ENCODE peak calls at places on chromosomes 2 and 18, in six cellular contexts. One of them, this sample, is unnamed.

GRCh38 chr2:2191110-2191707 is 139.9 kb downstream of the MYT1L start:
- DNase-seq in IMR-90: no peak
- DNase-seq in H9: no peak
- DNase-seq in neuronal stem cell: no peak
- DNase-seq in trophoblast cell: no peak
- DNase-seq in H1: no peak
- DNase-seq in this sample: no peak

GRCh38 chr2:215772634-215773563 is 240.5 kb downstream of the MREG start:
- DNase-seq in IMR-90: no peak
- DNase-seq in H9: no peak
- DNase-seq in neuronal stem cell: no peak
- DNase-seq in trophoblast cell: no peak
- DNase-seq in H1: no peak
- DNase-seq in this sample: no peak

GRCh38 chr2:204183608-204184007 is 247.0 kb downstream of the ICOS start:
- DNase-seq in IMR-90: no peak
- DNase-seq in H9: no peak
- DNase-seq in neuronal stem cell: no peak
- DNase-seq in trophoblast cell: peak; percentile 4
- DNase-seq in H1: no peak
- DNase-seq in this sample: no peak

GRCh38 chr2:181781082-181781786 is 100.9 kb upstream of the NEUROD1 start:
- DNase-seq in IMR-90: no peak
- DNase-seq in H9: peak; percentile 28
- DNase-seq in neuronal stem cell: no peak
- DNase-seq in trophoblast cell: no peak
- DNase-seq in H1: no peak
- DNase-seq in this sample: no peak

GRCh38 chr2:71379086-71379485 is 47.5 kb downstream of the ZNF638 start:
- DNase-seq in IMR-90: peak; percentile 81
- DNase-seq in H9: no peak
- DNase-seq in neuronal stem cell: no peak
- DNase-seq in trophoblast cell: peak; percentile 61
- DNase-seq in H1: no peak
- DNase-seq in this sample: peak; percentile 63

GRCh38 chr2:8455236-8456148 is 226.4 kb upstream of the ID2 start:
- DNase-seq in IMR-90: no peak
- DNase-seq in H9: no peak
- DNase-seq in neuronal stem cell: no peak
- DNase-seq in trophoblast cell: no peak
- DNase-seq in H1: no peak
- DNase-seq in this sample: no peak

GRCh38 chr2:214035091-214035852 is 375.6 kb upstream of the VWC2L start:
- DNase-seq in IMR-90: no peak
- DNase-seq in H9: no peak
- DNase-seq in neuronal stem cell: no peak
- DNase-seq in trophoblast cell: no peak
- DNase-seq in H1: no peak
- DNase-seq in this sample: no peak

GRCh38 chr2:46669996-46670793 is 190.8 kb downstream of the TMEM247 start:
- DNase-seq in IMR-90: peak; percentile 86
- DNase-seq in H9: no peak
- DNase-seq in neuronal stem cell: no peak
- DNase-seq in trophoblast cell: no peak
- DNase-seq in H1: no peak
- DNase-seq in this sample: peak; percentile 65

GRCh38 chr2:121764681-121765228 is 9.3 kb downstream of the TSN start:
- DNase-seq in IMR-90: no peak
- DNase-seq in H9: no peak
- DNase-seq in neuronal stem cell: no peak
- DNase-seq in trophoblast cell: no peak
- DNase-seq in H1: no peak
- DNase-seq in this sample: no peak

GRCh38 chr18:51568151-51568550 is 370.7 kb upstream of the MEX3C start:
- DNase-seq in IMR-90: no peak
- DNase-seq in H9: no peak
- DNase-seq in neuronal stem cell: no peak
- DNase-seq in trophoblast cell: no peak
- DNase-seq in H1: no peak
- DNase-seq in this sample: no peak

GRCh38 chr18:69647695-69648094 is 247.0 kb downstream of the DOK6 start:
- DNase-seq in IMR-90: no peak
- DNase-seq in H9: no peak
- DNase-seq in neuronal stem cell: no peak
- DNase-seq in trophoblast cell: no peak
- DNase-seq in H1: no peak
- DNase-seq in this sample: no peak

GRCh38 chr2:10079192-10079930 is 850 bp downstream of the CYS1 start:
- DNase-seq in IMR-90: peak; percentile 58
- DNase-seq in H9: peak; percentile 47
- DNase-seq in neuronal stem cell: peak; percentile 33
- DNase-seq in trophoblast cell: peak; percentile 93
- DNase-seq in H1: peak; percentile 74
- DNase-seq in this sample: peak; percentile 26

GRCh38 chr2:201969938-201970785 is 63.5 kb upstream of the FZD7 start:
- DNase-seq in IMR-90: peak; percentile 93
- DNase-seq in H9: no peak
- DNase-seq in neuronal stem cell: no peak
- DNase-seq in trophoblast cell: no peak
- DNase-seq in H1: no peak
- DNase-seq in this sample: peak; percentile 89

GRCh38 chr2:82803307-82803706 is 1655.8 kb downstream of the SUCLG1 start:
- DNase-seq in IMR-90: no peak
- DNase-seq in H9: peak; percentile 54
- DNase-seq in neuronal stem cell: no peak
- DNase-seq in trophoblast cell: no peak
- DNase-seq in H1: no peak
- DNase-seq in this sample: no peak

GRCh38 chr18:24917767-24918166 is 434.2 kb downstream of the ZNF521 start:
- DNase-seq in IMR-90: no peak
- DNase-seq in H9: no peak
- DNase-seq in neuronal stem cell: no peak
- DNase-seq in trophoblast cell: no peak
- DNase-seq in H1: no peak
- DNase-seq in this sample: no peak
- H3K14ac ChIP-seq in IMR-90: no peak overlapping the region
- H3K14ac ChIP-seq in H9: no peak overlapping the region
- H3K14ac ChIP-seq in neuronal stem cell: no peak overlapping the region
- H3K14ac ChIP-seq in trophoblast cell: no peak overlapping the region
- H3K14ac ChIP-seq in H1: no peak overlapping the region
- H3K14ac ChIP-seq in this sample: no peak overlapping the region

GRCh38 chr18:66682855-66683322 is 79.0 kb upstream of the CDH19 start:
- DNase-seq in IMR-90: no peak
- DNase-seq in H9: no peak
- DNase-seq in neuronal stem cell: peak; percentile 27
- DNase-seq in trophoblast cell: no peak
- DNase-seq in H1: no peak
- DNase-seq in this sample: peak; percentile 7
- H3K14ac ChIP-seq in IMR-90: no peak overlapping the region
- H3K14ac ChIP-seq in H9: no peak overlapping the region
- H3K14ac ChIP-seq in neuronal stem cell: no peak overlapping the region
- H3K14ac ChIP-seq in trophoblast cell: no peak overlapping the region
- H3K14ac ChIP-seq in H1: no peak overlapping the region
- H3K14ac ChIP-seq in this sample: no peak overlapping the region

DNA sequence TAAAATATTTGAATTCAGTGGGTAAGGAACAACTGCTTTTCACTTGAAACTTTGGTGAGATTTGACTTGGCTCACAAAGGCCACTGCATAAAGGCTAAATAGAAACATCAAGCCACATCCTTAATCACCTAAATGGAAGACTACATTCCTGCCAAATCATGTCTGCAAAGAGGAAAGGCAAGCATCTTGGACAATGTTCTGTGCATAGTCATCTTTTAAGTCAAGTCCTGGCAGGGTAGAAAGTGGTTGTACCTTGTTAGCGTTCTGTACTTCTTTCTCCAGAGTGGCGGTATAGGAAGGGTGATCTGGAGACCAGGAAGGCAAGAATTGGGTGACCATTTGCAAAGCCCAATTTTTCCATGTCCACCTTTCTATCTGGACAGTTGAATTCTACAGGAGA is 121.4 kb upstream of the SLC14A2 start:
- DNase-seq in IMR-90: no peak
- DNase-seq in H9: no peak
- DNase-seq in neuronal stem cell: no peak
- DNase-seq in trophoblast cell: no peak
- DNase-seq in H1: no peak
- DNase-seq in this sample: no peak
- H3K14ac ChIP-seq in IMR-90: no peak overlapping the region
- H3K14ac ChIP-seq in H9: no peak overlapping the region
- H3K14ac ChIP-seq in neuronal stem cell: no peak overlapping the region
- H3K14ac ChIP-seq in trophoblast cell: no peak overlapping the region
- H3K14ac ChIP-seq in H1: no peak overlapping the region
- H3K14ac ChIP-seq in this sample: no peak overlapping the region

DNA sequence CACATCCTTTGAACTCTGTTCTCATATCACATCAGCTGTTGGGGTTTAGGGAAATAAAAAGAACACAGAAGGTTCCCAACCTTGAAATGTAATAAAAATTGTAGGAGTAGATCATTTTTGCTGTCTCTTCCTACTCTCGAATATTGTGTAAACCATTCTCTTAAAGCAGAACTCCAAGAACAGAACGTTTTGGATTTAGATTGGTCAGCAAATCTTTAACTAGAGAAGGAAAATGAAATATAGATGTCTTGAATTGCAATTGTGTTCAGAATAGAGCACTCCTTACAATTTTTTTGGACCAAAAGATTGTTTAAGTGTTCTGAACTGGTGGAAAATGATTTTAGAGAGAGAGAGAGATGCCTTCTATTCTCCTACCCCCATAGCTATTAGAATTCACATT is 23.9 kb upstream of the THSD7B start:
- DNase-seq in IMR-90: no peak
- DNase-seq in H9: no peak
- DNase-seq in neuronal stem cell: no peak
- DNase-seq in trophoblast cell: no peak
- DNase-seq in H1: no peak
- DNase-seq in this sample: no peak
- H3K14ac ChIP-seq in IMR-90: no peak overlapping the region
- H3K14ac ChIP-seq in H9: no peak overlapping the region
- H3K14ac ChIP-seq in neuronal stem cell: no peak overlapping the region
- H3K14ac ChIP-seq in trophoblast cell: no peak overlapping the region
- H3K14ac ChIP-seq in H1: no peak overlapping the region
- H3K14ac ChIP-seq in this sample: no peak overlapping the region

GRCh38 chr2:44192646-44193045 is 24.0 kb downstream of the PPM1B start:
- DNase-seq in IMR-90: no peak
- DNase-seq in H9: no peak
- DNase-seq in neuronal stem cell: no peak
- DNase-seq in trophoblast cell: no peak
- DNase-seq in H1: no peak
- DNase-seq in this sample: no peak
- H3K14ac ChIP-seq in IMR-90: no peak overlapping the region
- H3K14ac ChIP-seq in H9: no peak overlapping the region
- H3K14ac ChIP-seq in neuronal stem cell: no peak overlapping the region
- H3K14ac ChIP-seq in trophoblast cell: no peak overlapping the region
- H3K14ac ChIP-seq in H1: no peak overlapping the region
- H3K14ac ChIP-seq in this sample: no peak overlapping the region

GRCh38 chr2:113823729-113824595 is 65.9 kb upstream of the ACTR3 start:
- DNase-seq in IMR-90: no peak
- DNase-seq in H9: no peak
- DNase-seq in neuronal stem cell: no peak
- DNase-seq in trophoblast cell: no peak
- DNase-seq in H1: no peak
- DNase-seq in this sample: no peak
- H3K14ac ChIP-seq in IMR-90: no peak overlapping the region
- H3K14ac ChIP-seq in H9: no peak overlapping the region
- H3K14ac ChIP-seq in neuronal stem cell: no peak overlapping the region
- H3K14ac ChIP-seq in trophoblast cell: no peak overlapping the region
- H3K14ac ChIP-seq in H1: no peak overlapping the region
- H3K14ac ChIP-seq in this sample: no peak overlapping the region

GRCh38 chr2:55268288-55268906 is 634 bp downstream of the MTIF2 start:
- DNase-seq in IMR-90: no peak
- DNase-seq in H9: no peak
- DNase-seq in neuronal stem cell: no peak
- DNase-seq in trophoblast cell: no peak
- DNase-seq in H1: no peak
- DNase-seq in this sample: no peak
- H3K14ac ChIP-seq in IMR-90: peak overlapping the region; percentile 98
- H3K14ac ChIP-seq in H9: peak overlapping the region; percentile 94
- H3K14ac ChIP-seq in neuronal stem cell: no peak overlapping the region
- H3K14ac ChIP-seq in trophoblast cell: peak overlapping the region; percentile 80
- H3K14ac ChIP-seq in H1: no peak overlapping the region
- H3K14ac ChIP-seq in this sample: no peak overlapping the region

GRCh38 chr2:17971531-17971930 is 93.1 kb downstream of the KCNS3 start:
- DNase-seq in IMR-90: no peak
- DNase-seq in H9: no peak
- DNase-seq in neuronal stem cell: no peak
- DNase-seq in trophoblast cell: no peak
- DNase-seq in H1: no peak
- DNase-seq in this sample: peak; percentile 19
- H3K14ac ChIP-seq in IMR-90: peak overlapping the region; percentile 7
- H3K14ac ChIP-seq in H9: no peak overlapping the region
- H3K14ac ChIP-seq in neuronal stem cell: no peak overlapping the region
- H3K14ac ChIP-seq in trophoblast cell: no peak overlapping the region
- H3K14ac ChIP-seq in H1: no peak overlapping the region
- H3K14ac ChIP-seq in this sample: no peak overlapping the region